ENCODE peak calls at places on chromosomes 7 and 10, in eight cellular contexts. N is kidney epithelial cell, I is left colon, O is T-helper 2 cell, R is HFF-Myc, H is coronary artery, A is ovary, J is renal cortical epithelial cell. D is an unnamed sample.

GRCh38 chr10:90775351-90776028 is 82.3 kb downstream of the HTR7 start:
- DNase-seq in J (no peak), R (no peak), I (peak), H (no peak), A (no peak), O (no peak), N (no peak), D (no peak)

GRCh38 chr10:84850826-84851225 is 522.4 kb downstream of the CCSER2 start:
- DNase-seq in J (no peak), I (no peak), O (no peak), R (no peak), N (no peak), H (no peak), A (no peak), D (no peak)

GRCh38 chr10:126090911-126091728 is 194.8 kb downstream of the FANK1 start:
- DNase-seq in R (peak), H (no peak), A (no peak), J (peak), I (no peak), N (peak), O (no peak), D (no peak)

GRCh38 chr7:5314864-5315263 is 32.1 kb downstream of the SLC29A4 start:
- DNase-seq in O (no peak), I (no peak), N (no peak), R (no peak), J (no peak), A (no peak), H (no peak), D (no peak)

GRCh38 chr10:18368681-18369080 is 228.5 kb downstream of the CACNB2 start:
- DNase-seq in A (no peak), I (no peak), J (no peak), N (no peak), O (no peak), H (no peak), R (peak), D (no peak)

GRCh38 chr10:45379891-45380540 is 6.0 kb downstream of the ALOX5 start:
- DNase-seq in A (no peak), O (no peak), R (no peak), N (no peak), I (peak), J (no peak), H (no peak), D (no peak)

GRCh38 chr7:121322460-121322859 is 6.3 kb upstream of the WNT16 start:
- DNase-seq in I (no peak), H (no peak), R (no peak), A (no peak), J (no peak), N (no peak), O (no peak), D (no peak)

GRCh38 chr7:47148541-47149207 is 433.2 kb downstream of the TNS3 start:
- DNase-seq in H (no peak), A (no peak), I (no peak), N (no peak), O (no peak), J (no peak), R (no peak), D (no peak)

GRCh38 chr7:46569117-46569433 is 648.0 kb upstream of the IGFBP3 start:
- DNase-seq in R (no peak), O (no peak), H (no peak), I (no peak), J (peak), N (peak), A (no peak), D (no peak)

GRCh38 chr10:69073025-69073424 is 14.9 kb upstream of the SRGN start:
- DNase-seq in A (no peak), I (no peak), H (no peak), J (no peak), N (no peak), R (no peak), O (no peak), D (no peak)

GRCh38 chr10:112517381-112517976 is 70.5 kb downstream of the VTI1A start:
- DNase-seq in R (no peak), A (no peak), I (no peak), H (no peak), O (no peak), J (peak), N (no peak), D (no peak)

GRCh38 chr7:27548304-27548703 is 114.4 kb downstream of the HIBADH start:
- DNase-seq in R (no peak), N (no peak), A (no peak), H (no peak), J (no peak), I (no peak), O (no peak), D (no peak)

GRCh38 chr10:17954856-17955255 is 3.1 kb downstream of the SLC39A12 start:
- DNase-seq in H (no peak), N (no peak), I (no peak), R (no peak), J (peak), O (no peak), A (no peak), D (no peak)

GRCh38 chr10:86234553-86235270 is 131.9 kb downstream of the GRID1 start:
- DNase-seq in O (no peak), H (no peak), A (no peak), N (no peak), J (peak), R (no peak), I (no peak), D (no peak)

GRCh38 chr10:124715479-124715878 is 28.7 kb downstream of the FAM53B start:
- DNase-seq in R (no peak), A (no peak), H (no peak), N (no peak), J (no peak), O (no peak), I (no peak), D (no peak)

GRCh38 chr7:155983176-155983815 is 171.0 kb upstream of the SHH start:
- DNase-seq in J (no peak), R (no peak), A (no peak), H (peak), I (no peak), N (no peak), O (no peak), D (no peak)

GRCh38 chr7:156113733-156114132 is 301.5 kb upstream of the SHH start:
- DNase-seq in H (no peak), J (peak), R (no peak), I (no peak), A (no peak), O (no peak), N (peak), D (no peak)

GRCh38 chr7:5488286-5488878 is 64.7 kb upstream of the TNRC18 start:
- DNase-seq in I (no peak), J (no peak), N (no peak), A (no peak), O (no peak), H (no peak), R (no peak), D (no peak)

GRCh38 chr7:37081436-37081835 is 357.1 kb upstream of the AOAH start:
- DNase-seq in R (no peak), O (no peak), A (peak), J (peak), N (no peak), H (no peak), I (no peak), D (no peak)

GRCh38 chr7:93574646-93575554 is at the start of gene CALCR:
- DNase-seq in R (no peak), N (no peak), H (no peak), A (no peak), J (no peak), O (no peak), I (no peak), D (no peak)

GRCh38 chr10:128150045-128150493 is 23.8 kb upstream of the MKI67 start:
- DNase-seq in A (peak), H (no peak), I (peak), R (peak), O (peak), J (peak), N (no peak), D (no peak)

GRCh38 chr10:97321807-97322195 is 2.7 kb downstream of the FRAT1 start:
- DNase-seq in I (no peak), O (no peak), N (no peak), J (no peak), H (no peak), A (no peak), R (no peak), D (no peak)

GRCh38 chr10:70779685-70780369 is 5.3 kb downstream of the TBATA start:
- DNase-seq in A (no peak), I (peak), N (no peak), H (peak), R (no peak), J (no peak), O (no peak), D (no peak)

GRCh38 chr7:151927011-151927410 is 29.2 kb upstream of the GALNTL5 start:
- DNase-seq in H (no peak), O (no peak), A (no peak), R (no peak), N (no peak), I (no peak), J (no peak), D (no peak)

GRCh38 chr7:84187087-84187805 is 7.3 kb downstream of the SEMA3A start:
- DNase-seq in R (no peak), A (no peak), H (no peak), I (no peak), O (no peak), J (no peak), N (no peak), D (no peak)

GRCh38 chr7:149821191-149822148 is 16.7 kb upstream of the ZNF862 start:
- DNase-seq in I (peak), H (no peak), J (no peak), N (no peak), R (no peak), O (no peak), A (peak), D (no peak)

GRCh38 chr7:150417863-150418262 is 32.6 kb upstream of the GIMAP8 start:
- DNase-seq in O (no peak), H (peak), A (no peak), N (no peak), R (no peak), I (no peak), J (no peak), D (no peak)

GRCh38 chr10:93208717-93209464 is 135.2 kb downstream of the CYP26A1 start:
- DNase-seq in N (no peak), J (peak), I (no peak), A (no peak), H (no peak), R (no peak), O (no peak), D (no peak)

GRCh38 chr10:126199221-126199998 is 188.9 kb downstream of the ADAM12 start:
- DNase-seq in J (peak), H (no peak), A (no peak), O (no peak), I (no peak), N (no peak), R (peak), D (no peak)

GRCh38 chr10:48496831-48497792 is 107.8 kb downstream of the ARHGAP22 start:
- DNase-seq in H (peak), I (no peak), J (peak), O (no peak), N (peak), A (peak), R (peak), D (no peak)

GRCh38 chr10:30749368-30749767 is 119.8 kb upstream of the LYZL2 start:
- DNase-seq in N (no peak), O (no peak), J (no peak), I (no peak), R (no peak), H (no peak), A (no peak), D (no peak)

GRCh38 chr10:69974551-69975155 is 78.0 kb upstream of the MACROH2A2 start:
- DNase-seq in O (no peak), H (no peak), N (no peak), R (peak), J (no peak), A (no peak), I (no peak), D (peak)

GRCh38 chr7:44431091-44431608 is 59.3 kb downstream of the NUDCD3 start:
- DNase-seq in J (peak), R (no peak), N (peak), O (no peak), I (no peak), A (no peak), H (no peak), D (no peak)

GRCh38 chr7:55309040-55309991 is 55.8 kb upstream of the LANCL2 start:
- DNase-seq in A (no peak), I (no peak), N (no peak), R (no peak), H (no peak), J (no peak), O (peak), D (no peak)

GRCh38 chr10:25888627-25889026 is 45.4 kb upstream of the MYO3A start:
- DNase-seq in H (no peak), J (no peak), O (no peak), I (no peak), N (no peak), A (no peak), R (no peak), D (no peak)

GRCh38 chr10:125159932-125160855 is at the start of gene CTBP2:
- DNase-seq in H (peak), R (no peak), J (no peak), I (peak), O (no peak), A (peak), N (no peak), D (no peak)

GRCh38 chr7:6359742-6360141 is 87.3 kb upstream of the CYTH3 start:
- DNase-seq in R (no peak), H (no peak), N (no peak), J (no peak), I (no peak), O (no peak), A (no peak), D (no peak)

GRCh38 chr10:114720685-114721278 is 62.7 kb upstream of the ABLIM1 start:
- DNase-seq in A (no peak), I (no peak), N (no peak), O (no peak), H (no peak), J (no peak), R (no peak), D (no peak)

GRCh38 chr10:80599424-80599847 is 61.7 kb downstream of the SH2D4B start:
- DNase-seq in O (no peak), A (no peak), R (no peak), I (no peak), H (peak), N (no peak), J (peak), D (peak)

D was measured in SK-N-MC.